ENCODE peak calls at places on chromosome 14, in seven cellular contexts. One of them, this sample, is unnamed.

GRCh38 chr14:93207468-93208308 is 632 bp downstream of the UBR7 start:
- DNase-seq in colonic mucosa: peak; percentile 48
- DNase-seq in GM23338: peak; percentile 78
- DNase-seq in choroid plexus epithelial cell: peak; percentile 65
- DNase-seq in psoas muscle: no peak
- DNase-seq in uterus: peak; percentile 44
- DNase-seq in heart left ventricle: peak; percentile 84
- DNase-seq in this sample: no peak

GRCh38 chr14:21923820-21924219 is 250.2 kb upstream of the OR4E1 start:
- DNase-seq in colonic mucosa: no peak
- DNase-seq in GM23338: no peak
- DNase-seq in choroid plexus epithelial cell: no peak
- DNase-seq in psoas muscle: no peak
- DNase-seq in uterus: no peak
- DNase-seq in heart left ventricle: no peak
- DNase-seq in this sample: no peak

GRCh38 chr14:92729632-92730358 is 18.6 kb downstream of the LGMN start:
- DNase-seq in colonic mucosa: no peak
- DNase-seq in GM23338: no peak
- DNase-seq in choroid plexus epithelial cell: peak; percentile 93
- DNase-seq in psoas muscle: no peak
- DNase-seq in uterus: no peak
- DNase-seq in heart left ventricle: no peak
- DNase-seq in this sample: no peak

GRCh38 chr14:21383848-21384493 is at the start of gene SUPT16H:
- DNase-seq in colonic mucosa: peak; percentile 96
- DNase-seq in GM23338: peak; percentile 99
- DNase-seq in choroid plexus epithelial cell: peak; percentile 97
- DNase-seq in psoas muscle: peak; percentile 96
- DNase-seq in uterus: peak; percentile 96
- DNase-seq in heart left ventricle: peak; percentile 97
- DNase-seq in this sample: peak; percentile 96

GRCh38 chr14:31921251-31921650 is 155.9 kb upstream of the ARHGAP5 start:
- DNase-seq in colonic mucosa: no peak
- DNase-seq in GM23338: no peak
- DNase-seq in choroid plexus epithelial cell: no peak
- DNase-seq in psoas muscle: no peak
- DNase-seq in uterus: no peak
- DNase-seq in heart left ventricle: no peak
- DNase-seq in this sample: no peak

GRCh38 chr14:87497301-87497700 is 495.7 kb downstream of the GALC start:
- DNase-seq in colonic mucosa: no peak
- DNase-seq in GM23338: no peak
- DNase-seq in choroid plexus epithelial cell: no peak
- DNase-seq in psoas muscle: no peak
- DNase-seq in uterus: no peak
- DNase-seq in heart left ventricle: no peak
- DNase-seq in this sample: no peak

GRCh38 chr14:70709726-70710382 is 68.1 kb downstream of the TTC9 start:
- DNase-seq in colonic mucosa: no peak
- DNase-seq in GM23338: peak; percentile 56
- DNase-seq in choroid plexus epithelial cell: no peak
- DNase-seq in psoas muscle: no peak
- DNase-seq in uterus: no peak
- DNase-seq in heart left ventricle: no peak
- DNase-seq in this sample: no peak

GRCh38 chr14:42224053-42224888 is 617.6 kb downstream of the LRFN5 start:
- DNase-seq in colonic mucosa: peak; percentile 68
- DNase-seq in GM23338: peak; percentile 89
- DNase-seq in choroid plexus epithelial cell: peak; percentile 71
- DNase-seq in psoas muscle: peak; percentile 24
- DNase-seq in uterus: peak; percentile 40
- DNase-seq in heart left ventricle: peak; percentile 21
- DNase-seq in this sample: peak; percentile 77

GRCh38 chr14:75430526-75430925 is 2.7 kb downstream of the JDP2 start:
- DNase-seq in colonic mucosa: no peak
- DNase-seq in GM23338: no peak
- DNase-seq in choroid plexus epithelial cell: peak; percentile 72
- DNase-seq in psoas muscle: peak; percentile 53
- DNase-seq in uterus: no peak
- DNase-seq in heart left ventricle: no peak
- DNase-seq in this sample: no peak

GRCh38 chr14:36238666-36239363 is 62.3 kb upstream of the PTCSC3 start:
- DNase-seq in colonic mucosa: no peak
- DNase-seq in GM23338: no peak
- DNase-seq in choroid plexus epithelial cell: peak; percentile 35
- DNase-seq in psoas muscle: no peak
- DNase-seq in uterus: no peak
- DNase-seq in heart left ventricle: no peak
- DNase-seq in this sample: no peak

GRCh38 chr14:50225974-50226297 is 5.4 kb downstream of the SOS2 start:
- DNase-seq in colonic mucosa: no peak
- DNase-seq in GM23338: peak; percentile 62
- DNase-seq in choroid plexus epithelial cell: no peak
- DNase-seq in psoas muscle: no peak
- DNase-seq in uterus: no peak
- DNase-seq in heart left ventricle: no peak
- DNase-seq in this sample: no peak

GRCh38 chr14:100486025-100486828 is 101.0 kb downstream of the BEGAIN start:
- DNase-seq in colonic mucosa: peak; percentile 62
- DNase-seq in GM23338: peak; percentile 94
- DNase-seq in choroid plexus epithelial cell: peak; percentile 82
- DNase-seq in psoas muscle: peak; percentile 71
- DNase-seq in uterus: peak; percentile 67
- DNase-seq in heart left ventricle: peak; percentile 80
- DNase-seq in this sample: peak; percentile 83

GRCh38 chr14:74502236-74503019 is 8.9 kb downstream of the ISCA2 start:
- DNase-seq in colonic mucosa: no peak
- DNase-seq in GM23338: peak; percentile 83
- DNase-seq in choroid plexus epithelial cell: peak; percentile 73
- DNase-seq in psoas muscle: no peak
- DNase-seq in uterus: peak; percentile 32
- DNase-seq in heart left ventricle: peak; percentile 56
- DNase-seq in this sample: no peak

GRCh38 chr14:103721334-103722120 is 5.9 kb downstream of the ZFYVE21 start:
- DNase-seq in colonic mucosa: no peak
- DNase-seq in GM23338: no peak
- DNase-seq in choroid plexus epithelial cell: peak; percentile 78
- DNase-seq in psoas muscle: peak; percentile 61
- DNase-seq in uterus: no peak
- DNase-seq in heart left ventricle: no peak
- DNase-seq in this sample: no peak

GRCh38 chr14:24903337-24903736 is 146.6 kb downstream of the STXBP6 start:
- DNase-seq in colonic mucosa: no peak
- DNase-seq in GM23338: no peak
- DNase-seq in choroid plexus epithelial cell: peak; percentile 72
- DNase-seq in psoas muscle: no peak
- DNase-seq in uterus: no peak
- DNase-seq in heart left ventricle: no peak
- DNase-seq in this sample: no peak

GRCh38 chr14:53265025-53265424 is 111.9 kb upstream of the DDHD1 start:
- DNase-seq in colonic mucosa: no peak
- DNase-seq in GM23338: peak; percentile 31
- DNase-seq in choroid plexus epithelial cell: peak; percentile 11
- DNase-seq in psoas muscle: no peak
- DNase-seq in uterus: no peak
- DNase-seq in heart left ventricle: no peak
- DNase-seq in this sample: no peak

GRCh38 chr14:54398028-54398368 is 1.2 kb downstream of the CDKN3 start:
- DNase-seq in colonic mucosa: no peak
- DNase-seq in GM23338: no peak
- DNase-seq in choroid plexus epithelial cell: no peak
- DNase-seq in psoas muscle: no peak
- DNase-seq in uterus: no peak
- DNase-seq in heart left ventricle: no peak
- DNase-seq in this sample: no peak
- H3K4me3 ChIP-seq in colonic mucosa: no peak overlapping the region
- H3K4me3 ChIP-seq in GM23338: peak overlapping the region; percentile 93
- H3K4me3 ChIP-seq in choroid plexus epithelial cell: no peak overlapping the region
- H3K4me3 ChIP-seq in psoas muscle: no peak overlapping the region
- H3K4me3 ChIP-seq in uterus: no peak overlapping the region
- H3K4me3 ChIP-seq in heart left ventricle: peak overlapping the region; percentile 68
- H3K4me3 ChIP-seq in this sample: no peak overlapping the region

DNA sequence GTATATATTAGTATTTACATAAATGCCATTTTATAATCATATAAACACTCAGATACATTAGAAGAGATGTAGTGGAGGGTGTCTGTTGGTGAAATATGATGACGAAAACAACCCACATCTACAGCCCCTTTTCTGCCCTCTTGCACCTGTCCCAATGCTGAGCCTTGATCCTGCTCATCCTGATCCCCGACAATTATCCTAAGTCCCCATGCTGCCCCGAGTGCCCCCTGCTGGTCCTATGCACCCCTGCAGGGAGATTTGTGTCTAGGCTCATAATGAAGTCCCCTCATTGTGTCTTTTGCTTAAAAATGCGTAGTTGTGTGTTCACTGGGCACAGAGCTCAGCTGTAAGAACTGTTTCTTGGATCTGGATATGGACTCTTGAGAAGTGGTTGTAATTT is 554.5 kb downstream of the TMEM121 start:
- DNase-seq in colonic mucosa: no peak
- DNase-seq in GM23338: no peak
- DNase-seq in choroid plexus epithelial cell: no peak
- DNase-seq in psoas muscle: no peak
- DNase-seq in uterus: no peak
- DNase-seq in heart left ventricle: no peak
- DNase-seq in this sample: no peak
- TF ChIP-seq CTCF in colonic mucosa: no peak
- TF ChIP-seq CTCF in GM23338: no peak
- TF ChIP-seq CTCF in choroid plexus epithelial cell: no peak
- TF ChIP-seq CTCF in psoas muscle: no peak
- TF ChIP-seq CTCF in uterus: no peak
- TF ChIP-seq CTCF in heart left ventricle: no peak
- TF ChIP-seq CTCF in this sample: no peak

DNA sequence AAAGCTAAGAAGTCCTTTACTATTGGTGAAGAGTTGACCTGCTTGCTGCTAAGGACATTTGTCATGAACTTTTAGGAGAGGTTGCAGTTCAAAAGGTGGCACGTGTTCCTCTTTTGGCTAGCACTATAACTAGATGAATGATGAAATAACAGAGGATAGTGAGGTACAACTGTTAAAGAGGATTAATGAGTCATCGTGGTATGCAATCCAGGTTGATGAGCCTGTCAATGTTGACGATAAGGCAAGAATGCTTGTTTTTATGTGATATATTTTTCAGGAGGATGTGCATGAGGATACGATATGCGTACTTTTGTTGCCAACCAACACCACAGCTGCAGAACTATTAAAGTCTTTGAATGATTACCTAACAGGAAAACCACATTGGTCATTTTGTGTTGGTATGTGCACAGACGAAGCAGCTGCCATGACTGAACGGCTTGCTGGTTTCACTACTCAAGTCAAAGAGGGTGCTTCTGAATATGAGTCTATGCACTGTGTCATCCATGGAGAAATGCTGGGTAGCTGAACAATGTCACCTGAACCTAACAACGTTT is 10.6 kb downstream of the CEP128 start:
- DNase-seq in colonic mucosa: no peak
- DNase-seq in GM23338: no peak
- DNase-seq in choroid plexus epithelial cell: peak; percentile 93
- DNase-seq in psoas muscle: no peak
- DNase-seq in uterus: no peak
- DNase-seq in heart left ventricle: no peak
- DNase-seq in this sample: no peak
- H3K4me3 ChIP-seq in colonic mucosa: no peak overlapping the region
- H3K4me3 ChIP-seq in GM23338: no peak overlapping the region
- H3K4me3 ChIP-seq in choroid plexus epithelial cell: peak overlapping the region; percentile 20
- H3K4me3 ChIP-seq in psoas muscle: no peak overlapping the region
- H3K4me3 ChIP-seq in uterus: no peak overlapping the region
- H3K4me3 ChIP-seq in heart left ventricle: no peak overlapping the region
- H3K4me3 ChIP-seq in this sample: no peak overlapping the region

GRCh38 chr14:22994762-22995275 is 12.5 kb upstream of the AJUBA start:
- DNase-seq in colonic mucosa: no peak
- DNase-seq in GM23338: peak; percentile 62
- DNase-seq in choroid plexus epithelial cell: peak; percentile 86
- DNase-seq in psoas muscle: no peak
- DNase-seq in uterus: no peak
- DNase-seq in heart left ventricle: no peak
- DNase-seq in this sample: no peak
- TF ChIP-seq CTCF in colonic mucosa: peak; percentile 31
- TF ChIP-seq CTCF in GM23338: peak; percentile 59
- TF ChIP-seq CTCF in choroid plexus epithelial cell: peak; percentile 76
- TF ChIP-seq CTCF in psoas muscle: peak; percentile 48
- TF ChIP-seq CTCF in uterus: peak; percentile 55
- TF ChIP-seq CTCF in heart left ventricle: peak; percentile 42
- TF ChIP-seq CTCF in this sample: no peak

DNA sequence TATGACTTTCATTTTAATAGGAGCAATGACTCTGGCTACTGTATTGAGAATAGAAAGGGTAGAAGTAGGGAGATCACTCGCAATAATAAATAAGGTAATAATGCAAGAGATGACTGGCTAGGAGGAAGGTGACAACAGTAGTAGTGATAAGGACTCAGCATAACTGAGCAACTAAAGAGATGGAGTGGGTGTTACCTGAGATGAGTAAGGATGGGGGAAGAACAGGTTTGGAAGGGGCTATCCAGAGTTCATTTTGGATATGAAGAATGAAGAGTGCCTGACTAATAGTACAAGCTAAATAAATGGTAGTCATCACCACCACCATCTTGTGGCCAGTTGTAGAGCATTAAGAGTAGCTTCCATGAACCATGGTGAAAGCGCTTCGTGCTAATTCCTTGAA is 101.1 kb downstream of the RPS6KA5 start:
- DNase-seq in colonic mucosa: no peak
- DNase-seq in GM23338: no peak
- DNase-seq in choroid plexus epithelial cell: no peak
- DNase-seq in psoas muscle: no peak
- DNase-seq in uterus: no peak
- DNase-seq in heart left ventricle: no peak
- DNase-seq in this sample: no peak
- H3K4me3 ChIP-seq in colonic mucosa: no peak overlapping the region
- H3K4me3 ChIP-seq in GM23338: no peak overlapping the region
- H3K4me3 ChIP-seq in choroid plexus epithelial cell: no peak overlapping the region
- H3K4me3 ChIP-seq in psoas muscle: no peak overlapping the region
- H3K4me3 ChIP-seq in uterus: no peak overlapping the region
- H3K4me3 ChIP-seq in heart left ventricle: no peak overlapping the region
- H3K4me3 ChIP-seq in this sample: no peak overlapping the region

This sample was measured in mucosa of descending colon.